ENCODE peak calls at places on chromosomes 2 and 18, in six cellular contexts. N, J, Q, K, M and B are unnamed samples.

GRCh38 chr2:29115797-29116781 is 874 bp downstream of the CLIP4 start:
- DNase-seq in N (peak; percentile 59), J (no peak), Q (no peak), K (no peak), M (peak; percentile 88), B (peak; percentile 74)

GRCh38 chr18:3498705-3499451 is 48.9 kb downstream of the TGIF1 start:
- DNase-seq in N (no peak), J (peak; percentile 58), Q (peak; percentile 43), K (no peak), M (peak; percentile 59), B (no peak)

GRCh38 chr2:112047537-112048235 is 7.4 kb upstream of the TMEM87B start:
- DNase-seq in N (no peak), J (no peak), Q (no peak), K (no peak), M (no peak), B (no peak)

GRCh38 chr2:175030380-175031271 is 25.4 kb upstream of the CHN1 start:
- DNase-seq in N (peak; percentile 3), J (peak; percentile 57), Q (peak; percentile 63), K (no peak), M (no peak), B (no peak)

GRCh38 chr2:206274434-206275273 is at the start of gene ZDBF2:
- DNase-seq in N (no peak), J (peak; percentile 73), Q (no peak), K (no peak), M (peak; percentile 61), B (peak; percentile 46)

GRCh38 chr18:72160504-72161445 is 383.4 kb downstream of the CBLN2 start:
- DNase-seq in N (no peak), J (no peak), Q (no peak), K (no peak), M (no peak), B (no peak)

GRCh38 chr2:240440704-240441320 is 5.3 kb downstream of the GPC1 start:
- DNase-seq in N (no peak), J (no peak), Q (no peak), K (no peak), M (no peak), B (no peak)

GRCh38 chr2:138621139-138621538 is 119.6 kb downstream of the SPOPL start:
- DNase-seq in N (no peak), J (no peak), Q (peak; percentile 69), K (no peak), M (no peak), B (no peak)

GRCh38 chr2:205769494-205769848 is 87.2 kb downstream of the NRP2 start:
- DNase-seq in N (no peak), J (no peak), Q (no peak), K (no peak), M (no peak), B (no peak)

GRCh38 chr2:110104025-110104771 is 11.4 kb downstream of the MALL start:
- DNase-seq in N (no peak), J (no peak), Q (no peak), K (no peak), M (no peak), B (no peak)

GRCh38 chr18:70422061-70422965 is 133.5 kb downstream of the SOCS6 start:
- DNase-seq in N (no peak), J (no peak), Q (peak; percentile 77), K (peak; percentile 84), M (peak; percentile 82), B (no peak)

GRCh38 chr2:53434487-53434886 is 333.1 kb upstream of the CHAC2 start:
- DNase-seq in N (no peak), J (no peak), Q (no peak), K (no peak), M (no peak), B (no peak)

GRCh38 chr2:17540813-17541513 is 467 bp downstream of the VSNL1 start:
- DNase-seq in N (no peak), J (no peak), Q (no peak), K (no peak), M (no peak), B (no peak)

GRCh38 chr2:198054299-198054698 is 249.9 kb downstream of the PLCL1 start:
- DNase-seq in N (peak; percentile 4), J (peak; percentile 47), Q (peak; percentile 17), K (no peak), M (no peak), B (peak; percentile 10)

GRCh38 chr2:96153291-96153713 is 8.1 kb upstream of the DUSP2 start:
- DNase-seq in N (no peak), J (no peak), Q (no peak), K (peak; percentile 74), M (peak; percentile 36), B (no peak)

GRCh38 chr2:101803128-101803527 is 105.6 kb downstream of the MAP4K4 start:
- DNase-seq in N (no peak), J (no peak), Q (no peak), K (no peak), M (no peak), B (no peak)

GRCh38 chr2:114631146-114631545 is 188.7 kb downstream of the DPP10 start:
- DNase-seq in N (no peak), J (no peak), Q (no peak), K (no peak), M (no peak), B (no peak)

GRCh38 chr2:61889212-61889956 is 928 bp upstream of the CCT4 start:
- DNase-seq in N (no peak), J (no peak), Q (peak; percentile 76), K (no peak), M (peak; percentile 64), B (no peak)

GRCh38 chr2:126981476-126981875 is 82.8 kb downstream of the TEX51 start:
- DNase-seq in N (no peak), J (no peak), Q (no peak), K (no peak), M (no peak), B (no peak)

GRCh38 chr18:54852780-54853675 is 24.8 kb downstream of the RAB27B start:
- DNase-seq in N (no peak), J (no peak), Q (no peak), K (no peak), M (no peak), B (no peak)